ENCODE peak calls at places on chromosomes 1 and 21, in nine cellular contexts. W is colonic mucosa; G is sigmoid colon; T is heart left ventricle; O is uterus; L is effector CD8-positive, alpha-beta T cell; Z is M059J; V is fibroblast of pulmonary artery; C is activated T-cell treated with anti-CD3 and anti-CD28 coated beads for 1 hour. H is an unnamed sample.

GRCh38 chr1:37759451-37759850 is 5.5 kb downstream of the EPHA10 start:
- DNase-seq in W (no peak), G (no peak), T (no peak), O (no peak), L (no peak), Z (no peak), V (no peak), C (no peak), H (no peak)

GRCh38 chr1:211800925-211801607 is 29.5 kb downstream of the LPGAT1 start:
- DNase-seq in W (no peak), G (no peak), T (no peak), O (no peak), L (no peak), Z (no peak), V (no peak), C (no peak), H (no peak)

GRCh38 chr1:25861316-25862286 is 2.3 kb upstream of the AUNIP start:
- DNase-seq in W (peak; percentile 58), G (no peak), T (no peak), O (no peak), L (no peak), Z (no peak), V (no peak), C (no peak), H (no peak)

GRCh38 chr1:61132176-61133047 is 50.1 kb downstream of the NFIA start:
- DNase-seq in W (no peak), G (no peak), T (no peak), O (no peak), L (no peak), Z (no peak), V (peak; percentile 87), C (no peak), H (no peak)

GRCh38 chr1:56387071-56387747 is 192.2 kb downstream of the PLPP3 start:
- DNase-seq in W (no peak), G (no peak), T (no peak), O (no peak), L (no peak), Z (peak; percentile 67), V (no peak), C (no peak), H (no peak)

GRCh38 chr1:93615201-93616150 is 66.2 kb downstream of the BCAR3 start:
- DNase-seq in W (peak; percentile 38), G (peak; percentile 52), T (no peak), O (no peak), L (no peak), Z (peak; percentile 94), V (peak; percentile 71), C (no peak), H (peak; percentile 37)

GRCh38 chr1:218266356-218266755 is 18.7 kb upstream of the RRP15 start:
- DNase-seq in W (no peak), G (no peak), T (no peak), O (no peak), L (no peak), Z (peak; percentile 43), V (peak; percentile 20), C (no peak), H (no peak)

GRCh38 chr1:178061632-178062031 is 32.3 kb upstream of the RASAL2 start:
- DNase-seq in W (no peak), G (no peak), T (no peak), O (no peak), L (no peak), Z (no peak), V (no peak), C (no peak), H (no peak)

GRCh38 chr1:30618335-30618747 is 105.0 kb downstream of the MATN1 start:
- DNase-seq in W (no peak), G (no peak), T (no peak), O (no peak), L (no peak), Z (peak; percentile 66), V (no peak), C (no peak), H (no peak)

GRCh38 chr1:158989424-158989823 is 20.3 kb upstream of the IFI16 start:
- DNase-seq in W (no peak), G (no peak), T (no peak), O (no peak), L (no peak), Z (no peak), V (no peak), C (no peak), H (no peak)

GRCh38 chr1:25871086-25871703 is 4.3 kb downstream of the PAQR7 start:
- DNase-seq in W (no peak), G (peak; percentile 49), T (no peak), O (no peak), L (no peak), Z (no peak), V (no peak), C (no peak), H (no peak)

GRCh38 chr1:227225715-227226346 is 92.5 kb downstream of the CDC42BPA start:
- DNase-seq in W (no peak), G (no peak), T (no peak), O (no peak), L (no peak), Z (peak; percentile 77), V (peak; percentile 79), C (no peak), H (no peak)

GRCh38 chr1:43034195-43034658 is 75.6 kb upstream of the SLC2A1 start:
- DNase-seq in W (peak; percentile 43), G (no peak), T (no peak), O (no peak), L (no peak), Z (no peak), V (no peak), C (no peak), H (no peak)

GRCh38 chr1:201335174-201335870 is 42.2 kb downstream of the TNNT2 start:
- DNase-seq in W (no peak), G (peak; percentile 57), T (no peak), O (no peak), L (no peak), Z (no peak), V (no peak), C (no peak), H (no peak)

GRCh38 chr1:156689035-156689959 is 12.1 kb upstream of the NES start:
- DNase-seq in W (peak; percentile 72), G (peak; percentile 91), T (peak; percentile 67), O (peak; percentile 83), L (peak; percentile 63), Z (peak; percentile 84), V (peak; percentile 86), C (peak; percentile 64), H (peak; percentile 79)

GRCh38 chr1:52037402-52037814 is 3.8 kb upstream of the KTI12 start:
- DNase-seq in W (peak; percentile 44), G (no peak), T (no peak), O (no peak), L (no peak), Z (peak; percentile 62), V (peak; percentile 69), C (no peak), H (no peak)

GRCh38 chr21:31476551-31477120 is 132.6 kb upstream of the TIAM1 start:
- DNase-seq in W (no peak), G (peak; percentile 24), T (no peak), O (no peak), L (no peak), Z (no peak), V (peak; percentile 8), C (no peak), H (no peak)

GRCh38 chr1:91891969-91892368 is 6.0 kb upstream of the TGFBR3 start:
- DNase-seq in W (no peak), G (no peak), T (no peak), O (no peak), L (no peak), Z (peak; percentile 32), V (peak; percentile 47), C (no peak), H (no peak)

GRCh38 chr1:13513063-13513884 is 529 bp downstream of the LRRC38 start:
- DNase-seq in W (no peak), G (no peak), T (no peak), O (no peak), L (no peak), Z (no peak), V (no peak), C (no peak), H (no peak)

GRCh38 chr1:63802109-63802508 is 28.3 kb downstream of the ROR1 start:
- DNase-seq in W (no peak), G (no peak), T (no peak), O (no peak), L (no peak), Z (peak; percentile 14), V (no peak), C (no peak), H (no peak)

GRCh38 chr1:86062458-86062857 is 94.1 kb downstream of the COL24A1 start:
- DNase-seq in W (no peak), G (no peak), T (no peak), O (no peak), L (no peak), Z (peak; percentile 19), V (no peak), C (no peak), H (no peak)

GRCh38 chr21:17491716-17492414 is 21.0 kb upstream of the CXADR start:
- DNase-seq in W (no peak), G (no peak), T (peak; percentile 41), O (peak; percentile 28), L (no peak), Z (peak; percentile 98), V (peak; percentile 97), C (no peak), H (no peak)

GRCh38 chr1:236377832-236378535 is 16.1 kb upstream of the EDARADD start:
- DNase-seq in W (no peak), G (no peak), T (no peak), O (no peak), L (no peak), Z (no peak), V (no peak), C (no peak), H (no peak)

GRCh38 chr1:90824551-90824950 is 107.4 kb upstream of the BARHL2 start:
- DNase-seq in W (no peak), G (no peak), T (no peak), O (no peak), L (no peak), Z (no peak), V (no peak), C (no peak), H (no peak)

GRCh38 chr1:54310439-54311328 is 95.5 kb downstream of the SSBP3 start:
- DNase-seq in W (peak; percentile 64), G (no peak), T (no peak), O (no peak), L (no peak), Z (peak; percentile 14), V (peak; percentile 63), C (no peak), H (no peak)

H was measured in naive thymus-derived CD8-positive, alpha-beta T cell.